ENCODE peak calls at places on chromosomes 12 and 14, in ten cellular contexts. One of them, this sample, is unnamed.

GRCh38 chr14:53963491-53964227 is 7.0 kb upstream of the BMP4 start:
- DNase-seq in sigmoid colon: peak; percentile 71
- DNase-seq in suprapubic skin: no peak
- DNase-seq in transverse colon: peak; percentile 31
- DNase-seq in endothelial cell of umbilical vein: peak; percentile 44
- DNase-seq in K562: no peak
- DNase-seq in spleen: no peak
- DNase-seq in HCT116: no peak
- DNase-seq in stomach: peak; percentile 70
- DNase-seq in breast epithelium: peak; percentile 73
- DNase-seq in this sample: no peak

GRCh38 chr14:79179985-79180384 is 1009.8 kb downstream of the NRXN3 start:
- DNase-seq in transverse colon: no peak
- DNase-seq in spleen: no peak
- DNase-seq in stomach: no peak
- DNase-seq in HCT116: no peak
- DNase-seq in K562: no peak
- DNase-seq in breast epithelium: no peak
- DNase-seq in endothelial cell of umbilical vein: no peak
- DNase-seq in suprapubic skin: no peak
- DNase-seq in sigmoid colon: no peak
- DNase-seq in this sample: no peak

GRCh38 chr12:112087851-112088250 is 20.7 kb downstream of the NAA25 start:
- DNase-seq in HCT116: no peak
- DNase-seq in stomach: no peak
- DNase-seq in spleen: no peak
- DNase-seq in transverse colon: no peak
- DNase-seq in K562: no peak
- DNase-seq in breast epithelium: no peak
- DNase-seq in sigmoid colon: no peak
- DNase-seq in suprapubic skin: no peak
- DNase-seq in endothelial cell of umbilical vein: no peak
- DNase-seq in this sample: no peak

GRCh38 chr12:96886998-96887677 is 19.9 kb upstream of the NEDD1 start:
- DNase-seq in HCT116: no peak
- DNase-seq in stomach: peak; percentile 48
- DNase-seq in breast epithelium: no peak
- DNase-seq in spleen: no peak
- DNase-seq in suprapubic skin: no peak
- DNase-seq in transverse colon: no peak
- DNase-seq in endothelial cell of umbilical vein: peak; percentile 26
- DNase-seq in K562: no peak
- DNase-seq in sigmoid colon: no peak
- DNase-seq in this sample: no peak

GRCh38 chr12:78315018-78315417 is 484.3 kb downstream of the NAV3 start:
- DNase-seq in endothelial cell of umbilical vein: no peak
- DNase-seq in sigmoid colon: no peak
- DNase-seq in K562: no peak
- DNase-seq in HCT116: no peak
- DNase-seq in spleen: no peak
- DNase-seq in breast epithelium: no peak
- DNase-seq in stomach: no peak
- DNase-seq in transverse colon: no peak
- DNase-seq in suprapubic skin: no peak
- DNase-seq in this sample: no peak

GRCh38 chr14:85701763-85702162 is 171.8 kb downstream of the FLRT2 start:
- DNase-seq in K562: no peak
- DNase-seq in transverse colon: no peak
- DNase-seq in HCT116: no peak
- DNase-seq in spleen: no peak
- DNase-seq in breast epithelium: no peak
- DNase-seq in endothelial cell of umbilical vein: no peak
- DNase-seq in suprapubic skin: no peak
- DNase-seq in stomach: no peak
- DNase-seq in sigmoid colon: no peak
- DNase-seq in this sample: no peak

GRCh38 chr12:32896438-32897275 is at the start of gene PKP2:
- DNase-seq in spleen: peak; percentile 85
- DNase-seq in suprapubic skin: no peak
- DNase-seq in HCT116: peak; percentile 62
- DNase-seq in transverse colon: peak; percentile 92
- DNase-seq in K562: peak; percentile 97
- DNase-seq in endothelial cell of umbilical vein: peak; percentile 36
- DNase-seq in stomach: peak; percentile 91
- DNase-seq in sigmoid colon: no peak
- DNase-seq in breast epithelium: peak; percentile 77
- DNase-seq in this sample: no peak

GRCh38 chr12:52235822-52236291 is 2.8 kb downstream of the KRT7 start:
- DNase-seq in endothelial cell of umbilical vein: no peak
- DNase-seq in stomach: peak; percentile 77
- DNase-seq in K562: no peak
- DNase-seq in transverse colon: peak; percentile 66
- DNase-seq in sigmoid colon: peak; percentile 30
- DNase-seq in suprapubic skin: no peak
- DNase-seq in breast epithelium: peak; percentile 85
- DNase-seq in HCT116: no peak
- DNase-seq in spleen: no peak
- DNase-seq in this sample: no peak

GRCh38 chr12:64389154-64389553 is 1.4 kb downstream of the C12orf56 start:
- DNase-seq in suprapubic skin: no peak
- DNase-seq in K562: no peak
- DNase-seq in spleen: no peak
- DNase-seq in transverse colon: no peak
- DNase-seq in HCT116: no peak
- DNase-seq in breast epithelium: no peak
- DNase-seq in endothelial cell of umbilical vein: no peak
- DNase-seq in stomach: no peak
- DNase-seq in sigmoid colon: no peak
- DNase-seq in this sample: no peak

GRCh38 chr12:20426191-20426590 is 57.9 kb downstream of the PDE3A start:
- DNase-seq in sigmoid colon: peak; percentile 90
- DNase-seq in breast epithelium: no peak
- DNase-seq in endothelial cell of umbilical vein: no peak
- DNase-seq in HCT116: no peak
- DNase-seq in suprapubic skin: no peak
- DNase-seq in K562: no peak
- DNase-seq in spleen: no peak
- DNase-seq in transverse colon: no peak
- DNase-seq in stomach: no peak
- DNase-seq in this sample: no peak

GRCh38 chr12:67649165-67650126 is 901 bp downstream of the DYRK2 start:
- DNase-seq in stomach: peak; percentile 43
- DNase-seq in sigmoid colon: peak; percentile 74
- DNase-seq in breast epithelium: peak; percentile 53
- DNase-seq in spleen: peak; percentile 89
- DNase-seq in HCT116: no peak
- DNase-seq in endothelial cell of umbilical vein: peak; percentile 25
- DNase-seq in K562: peak; percentile 64
- DNase-seq in suprapubic skin: peak; percentile 84
- DNase-seq in transverse colon: peak; percentile 57
- DNase-seq in this sample: no peak

GRCh38 chr14:54191846-54192245 is 205.0 kb upstream of the CDKN3 start:
- DNase-seq in suprapubic skin: no peak
- DNase-seq in K562: no peak
- DNase-seq in endothelial cell of umbilical vein: no peak
- DNase-seq in transverse colon: no peak
- DNase-seq in breast epithelium: no peak
- DNase-seq in HCT116: no peak
- DNase-seq in stomach: no peak
- DNase-seq in spleen: no peak
- DNase-seq in sigmoid colon: no peak
- DNase-seq in this sample: no peak

DNA sequence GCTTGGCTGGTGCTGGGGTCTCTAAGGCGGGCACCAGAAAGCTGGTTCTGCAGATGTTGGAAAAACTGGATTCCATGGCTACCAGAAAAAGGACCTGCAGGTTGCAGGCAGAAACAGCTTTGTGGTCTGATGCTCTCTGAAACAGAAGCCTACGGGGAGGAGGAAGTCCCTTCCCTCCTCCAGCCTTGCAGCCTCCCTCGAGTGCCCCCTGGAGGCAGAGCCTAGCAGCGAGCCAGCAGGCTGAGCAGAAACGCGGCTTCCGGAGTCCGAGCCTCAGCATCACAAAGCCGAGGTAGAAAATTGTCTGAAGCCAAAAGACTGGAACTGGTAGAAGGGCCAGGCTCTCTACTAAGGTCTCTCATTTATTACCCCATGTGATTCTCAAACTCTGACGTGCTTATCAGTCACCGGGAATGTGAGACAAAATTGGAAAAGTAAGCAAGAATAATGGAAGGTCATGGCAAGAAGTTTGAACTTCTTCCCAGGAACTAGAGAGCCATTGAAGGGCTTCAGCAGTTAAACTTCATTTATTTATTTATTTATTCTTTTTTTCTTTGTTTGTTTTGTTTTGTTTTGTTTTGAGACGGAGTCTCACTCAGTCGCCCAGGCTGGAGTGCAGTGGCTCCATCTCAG is 82.2 kb upstream of the CPSF6 start:
- DNase-seq in sigmoid colon: peak; percentile 86
- DNase-seq in transverse colon: peak; percentile 94
- DNase-seq in spleen: peak; percentile 97
- DNase-seq in endothelial cell of umbilical vein: peak; percentile 67
- DNase-seq in breast epithelium: peak; percentile 79
- DNase-seq in K562: peak; percentile 76
- DNase-seq in stomach: peak; percentile 90
- DNase-seq in suprapubic skin: peak; percentile 86
- DNase-seq in HCT116: peak; percentile 69
- DNase-seq in this sample: no peak
- TF ChIP-seq POLR2AphosphoS5 in sigmoid colon: no peak
- TF ChIP-seq POLR2AphosphoS5 in transverse colon: no peak
- TF ChIP-seq POLR2AphosphoS5 in spleen: peak; percentile 69
- TF ChIP-seq POLR2AphosphoS5 in endothelial cell of umbilical vein: no peak
- TF ChIP-seq POLR2AphosphoS5 in breast epithelium: peak; percentile 18
- TF ChIP-seq POLR2AphosphoS5 in K562: no peak
- TF ChIP-seq POLR2AphosphoS5 in stomach: peak; percentile 60
- TF ChIP-seq POLR2AphosphoS5 in suprapubic skin: no peak
- TF ChIP-seq POLR2AphosphoS5 in HCT116: peak; percentile 30
- TF ChIP-seq POLR2AphosphoS5 in this sample: no peak

DNA sequence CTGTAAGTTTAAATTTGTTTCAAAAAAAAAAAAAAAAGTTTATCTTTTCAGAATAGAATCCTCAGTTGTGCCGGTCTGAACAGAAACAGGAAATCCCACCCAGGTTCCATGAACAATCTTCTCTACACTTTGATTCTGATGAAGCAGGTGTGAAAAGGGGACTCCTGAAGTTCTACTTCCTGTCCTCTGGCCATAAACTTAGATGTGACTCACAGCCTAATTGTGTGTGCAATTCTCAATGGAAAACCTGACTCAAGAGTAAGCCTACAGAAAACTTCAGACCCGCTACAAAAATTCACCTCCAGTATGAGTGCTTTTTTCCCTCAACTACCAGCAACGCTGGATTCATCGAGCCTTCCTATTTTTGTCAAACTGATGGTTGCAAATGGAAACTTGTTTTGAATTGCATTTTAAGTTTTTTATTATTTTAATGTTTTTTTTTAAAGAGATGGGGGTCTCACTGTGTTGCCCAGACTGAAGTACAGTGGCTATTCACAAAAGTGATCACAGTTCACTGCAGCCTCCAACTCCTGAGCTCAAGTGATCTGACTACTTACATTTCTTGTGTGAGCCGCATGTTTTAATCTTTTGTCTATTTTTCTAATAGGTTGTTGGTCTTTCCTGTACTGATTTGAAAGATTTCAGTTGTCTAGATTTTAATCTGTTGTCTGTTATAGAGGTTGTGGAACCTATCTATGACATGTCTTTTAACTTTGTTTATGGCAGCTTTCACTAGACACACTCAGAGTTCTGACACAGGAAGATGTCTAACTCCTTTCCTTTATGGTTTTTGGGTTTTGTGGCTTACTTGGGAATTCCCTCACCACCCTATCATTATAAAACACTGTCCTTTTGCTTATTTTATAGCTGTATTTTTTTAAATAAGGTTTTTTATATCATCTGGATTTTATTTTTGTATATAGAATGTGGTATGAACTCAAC is 37.6 kb downstream of the ATG14 start:
- DNase-seq in K562: no peak
- DNase-seq in sigmoid colon: no peak
- DNase-seq in HCT116: peak; percentile 40
- DNase-seq in stomach: no peak
- DNase-seq in suprapubic skin: no peak
- DNase-seq in transverse colon: no peak
- DNase-seq in endothelial cell of umbilical vein: peak; percentile 39
- DNase-seq in breast epithelium: no peak
- DNase-seq in spleen: no peak
- DNase-seq in this sample: no peak
- H3K36me3 ChIP-seq in K562: peaks cover 28% of the 10 kb centered on the region
- H3K36me3 ChIP-seq in sigmoid colon: peaks cover 70% of the 10 kb centered on the region
- H3K36me3 ChIP-seq in HCT116: no peaks in the 10 kb centered on the region
- H3K36me3 ChIP-seq in stomach: peaks cover 69% of the 10 kb centered on the region
- H3K36me3 ChIP-seq in suprapubic skin: peaks cover 58% of the 10 kb centered on the region
- H3K36me3 ChIP-seq in transverse colon: peaks cover 22% of the 10 kb centered on the region
- H3K36me3 ChIP-seq in endothelial cell of umbilical vein: peaks cover 7% of the 10 kb centered on the region
- H3K36me3 ChIP-seq in breast epithelium: no peaks in the 10 kb centered on the region
- H3K36me3 ChIP-seq in spleen: peaks cover 47% of the 10 kb centered on the region
- H3K36me3 ChIP-seq in this sample: peaks cover 46% of the 10 kb centered on the region

DNA sequence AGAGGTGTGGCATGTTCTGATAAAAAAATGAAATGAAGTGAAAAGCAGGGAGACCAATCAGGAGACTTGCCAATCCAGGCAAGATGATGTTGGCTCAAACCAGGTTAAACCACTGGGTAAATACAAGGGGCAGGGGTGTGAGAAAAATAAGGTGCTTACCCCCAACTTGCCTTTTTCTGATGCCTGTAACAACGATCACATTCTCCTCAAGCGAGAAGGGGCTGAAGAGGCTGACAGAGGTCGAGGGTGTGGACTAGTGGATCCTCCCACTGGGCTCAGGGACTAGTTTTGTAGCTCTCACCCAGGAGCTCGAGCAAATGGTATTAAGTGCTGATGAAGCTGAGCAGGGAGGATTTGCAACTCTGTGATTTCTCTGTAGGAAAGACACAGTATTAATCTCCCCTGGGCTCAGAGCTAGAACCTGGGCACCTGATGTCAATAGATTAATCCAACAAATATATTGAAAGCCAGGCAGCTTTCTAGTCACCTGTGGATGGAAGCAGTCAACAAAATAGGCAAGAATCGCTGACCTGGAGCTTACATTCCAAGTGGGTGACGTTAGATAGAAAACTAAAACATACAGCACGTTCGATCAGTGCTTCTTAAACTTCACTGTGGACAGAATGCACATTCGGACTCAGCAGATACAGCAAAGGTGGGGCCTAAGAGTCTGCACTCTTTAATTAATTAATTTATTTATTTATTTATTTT is 15.2 kb upstream of the EAPP start:
- DNase-seq in endothelial cell of umbilical vein: no peak
- DNase-seq in K562: no peak
- DNase-seq in breast epithelium: no peak
- DNase-seq in spleen: peak; percentile 22
- DNase-seq in transverse colon: no peak
- DNase-seq in sigmoid colon: peak; percentile 64
- DNase-seq in stomach: peak; percentile 24
- DNase-seq in suprapubic skin: no peak
- DNase-seq in HCT116: no peak
- DNase-seq in this sample: no peak
- TF ChIP-seq POLR2A in endothelial cell of umbilical vein: no peak
- TF ChIP-seq POLR2A in K562: no peak
- TF ChIP-seq POLR2A in breast epithelium: no peak
- TF ChIP-seq POLR2A in spleen: no peak
- TF ChIP-seq POLR2A in transverse colon: no peak
- TF ChIP-seq POLR2A in sigmoid colon: no peak
- TF ChIP-seq POLR2A in stomach: no peak
- TF ChIP-seq POLR2A in suprapubic skin: no peak
- TF ChIP-seq POLR2A in HCT116: peak; percentile 32
- TF ChIP-seq POLR2A in this sample: no peak

GRCh38 chr12:76075448-76075847 is 9.0 kb downstream of the NAP1L1 start:
- DNase-seq in spleen: no peak
- DNase-seq in transverse colon: no peak
- DNase-seq in breast epithelium: no peak
- DNase-seq in K562: no peak
- DNase-seq in endothelial cell of umbilical vein: no peak
- DNase-seq in HCT116: no peak
- DNase-seq in suprapubic skin: no peak
- DNase-seq in stomach: no peak
- DNase-seq in sigmoid colon: no peak
- DNase-seq in this sample: no peak
- TF ChIP-seq POLR2AphosphoS5 in spleen: no peak
- TF ChIP-seq POLR2AphosphoS5 in transverse colon: no peak
- TF ChIP-seq POLR2AphosphoS5 in breast epithelium: no peak
- TF ChIP-seq POLR2AphosphoS5 in K562: no peak
- TF ChIP-seq POLR2AphosphoS5 in endothelial cell of umbilical vein: no peak
- TF ChIP-seq POLR2AphosphoS5 in HCT116: no peak
- TF ChIP-seq POLR2AphosphoS5 in suprapubic skin: no peak
- TF ChIP-seq POLR2AphosphoS5 in stomach: no peak
- TF ChIP-seq POLR2AphosphoS5 in sigmoid colon: no peak
- TF ChIP-seq POLR2AphosphoS5 in this sample: no peak

This sample was measured in vagina.